ENCODE peak calls at places on chromosomes 2 and 18, in four cellular contexts. L, T, D and A are unnamed samples.
A peak's percentile ranks its signal among the peaks of the same experiment; 100 is the strongest.

GRCh38 chr2:74413001-74413698 is 8.3 kb downstream of the C2orf81 start:
- DNase-seq in L (no peak), T (no peak), D (peak; percentile 33), A (no peak)

GRCh38 chr2:84449711-84450110 is 9.4 kb downstream of the SUCLG1 start:
- DNase-seq in L (no peak), T (no peak), D (no peak), A (no peak)

GRCh38 chr18:58991127-58991798 is 126.6 kb downstream of the ZNF532 start:
- DNase-seq in L (no peak), T (no peak), D (no peak), A (no peak)

GRCh38 chr18:44803019-44803650 is 122.4 kb downstream of the SETBP1 start:
- DNase-seq in L (no peak), T (peak; percentile 85), D (peak; percentile 67), A (no peak)

GRCh38 chr2:144607899-144608477 is 88.1 kb upstream of the ZEB2 start:
- DNase-seq in L (no peak), T (no peak), D (peak; percentile 33), A (peak; percentile 32)

GRCh38 chr2:127107622-127107999 is 657 bp upstream of the BIN1 start:
- DNase-seq in L (no peak), T (no peak), D (no peak), A (no peak)

GRCh38 chr2:18987592-18988073 is 370.8 kb downstream of the OSR1 start:
- DNase-seq in L (no peak), T (no peak), D (peak; percentile 86), A (peak; percentile 69)

GRCh38 chr2:20326163-20326780 is 24.4 kb downstream of the PUM2 start:
- DNase-seq in L (no peak), T (peak; percentile 37), D (peak; percentile 51), A (no peak)

GRCh38 chr2:108145551-108145950 is 94.2 kb upstream of the SULT1C3 start:
- DNase-seq in L (no peak), T (no peak), D (no peak), A (no peak)

GRCh38 chr18:46621871-46622270 is 35.1 kb downstream of the LOXHD1 start:
- DNase-seq in L (no peak), T (peak; percentile 91), D (no peak), A (no peak)

GRCh38 chr2:119247844-119248271 is 24.2 kb downstream of the STEAP3 start:
- DNase-seq in L (no peak), T (no peak), D (no peak), A (no peak)

GRCh38 chr18:22465859-22466602 is 48.3 kb upstream of the CTAGE1 start:
- DNase-seq in L (no peak), T (no peak), D (peak; percentile 67), A (peak; percentile 58)

GRCh38 chr2:30664761-30665358 is 142.4 kb downstream of the CAPN13 start:
- DNase-seq in L (no peak), T (no peak), D (no peak), A (peak; percentile 24)

GRCh38 chr18:79576686-79577351 is 102.8 kb upstream of the CTDP1 start:
- DNase-seq in L (peak; percentile 52), T (no peak), D (no peak), A (no peak)

GRCh38 chr2:146207417-146207816 is 1637.4 kb upstream of the ACVR2A start:
- DNase-seq in L (no peak), T (no peak), D (no peak), A (no peak)

GRCh38 chr2:151315381-151315903 is 26.0 kb upstream of the NMI start:
- DNase-seq in L (peak; percentile 35), T (no peak), D (peak; percentile 14), A (no peak)

GRCh38 chr2:49021170-49021743 is 133.1 kb downstream of the FSHR start:
- DNase-seq in L (no peak), T (no peak), D (no peak), A (no peak)

GRCh38 chr2:174259981-174260380 is 11.6 kb upstream of the OLA1 start:
- DNase-seq in L (no peak), T (no peak), D (no peak), A (no peak)

GRCh38 chr2:134836986-134837385 is 1.4 kb upstream of the ACMSD start:
- DNase-seq in L (no peak), T (no peak), D (no peak), A (peak; percentile 52)

GRCh38 chr2:226623587-226624368 is 175.8 kb downstream of the IRS1 start:
- DNase-seq in L (no peak), T (no peak), D (no peak), A (no peak)

GRCh38 chr2:79952561-79952960 is 352.0 kb downstream of the LRRTM1 start:
- DNase-seq in L (no peak), T (no peak), D (no peak), A (no peak)

GRCh38 chr18:45267622-45268021 is 347.7 kb upstream of the SLC14A2 start:
- DNase-seq in L (no peak), T (no peak), D (no peak), A (no peak)

GRCh38 chr2:240935101-240935876 is 29.2 kb downstream of the CROCC2 start:
- DNase-seq in L (no peak), T (no peak), D (no peak), A (no peak)

GRCh38 chr2:52416340-52416739 is 1351.3 kb upstream of the CHAC2 start:
- DNase-seq in L (no peak), T (no peak), D (no peak), A (no peak)

GRCh38 chr2:170122883-170123547 is 54.9 kb upstream of the MYO3B start:
- DNase-seq in L (no peak), T (peak; percentile 53), D (no peak), A (no peak)

GRCh38 chr2:172465417-172466334 is 38.3 kb downstream of the ITGA6 start:
- DNase-seq in L (no peak), T (peak; percentile 81), D (peak; percentile 75), A (peak; percentile 72)

GRCh38 chr18:13433685-13434084 is 215.1 kb downstream of the LDLRAD4 start:
- DNase-seq in L (no peak), T (no peak), D (no peak), A (no peak)

GRCh38 chr2:100257939-100258338 is 64.4 kb downstream of the LONRF2 start:
- DNase-seq in L (no peak), T (no peak), D (no peak), A (no peak)

GRCh38 chr2:46096272-46096671 is 200.9 kb upstream of the EPAS1 start:
- DNase-seq in L (no peak), T (no peak), D (no peak), A (no peak)

GRCh38 chr2:223978451-223978850 is 21.2 kb downstream of the MRPL44 start:
- DNase-seq in L (no peak), T (no peak), D (no peak), A (no peak)

GRCh38 chr2:112995346-112995920 is 9.8 kb upstream of the IL36A start:
- DNase-seq in L (no peak), T (no peak), D (no peak), A (no peak)

GRCh38 chr2:174614261-174614660 is 16.7 kb upstream of the WIPF1 start:
- DNase-seq in L (no peak), T (no peak), D (no peak), A (no peak)

GRCh38 chr2:65164379-65165023 is 34.6 kb upstream of the RAB1A start:
- DNase-seq in L (no peak), T (no peak), D (peak; percentile 21), A (no peak)

GRCh38 chr18:519019-519879 is 18.7 kb upstream of the COLEC12 start:
- DNase-seq in L (no peak), T (no peak), D (no peak), A (peak; percentile 42)

GRCh38 chr2:96967436-96967835 is 18.9 kb downstream of the FAM178B start:
- DNase-seq in L (no peak), T (no peak), D (no peak), A (no peak)

GRCh38 chr2:213723707-213724106 is 439.4 kb downstream of the SPAG16 start:
- DNase-seq in L (no peak), T (no peak), D (no peak), A (no peak)